ENCODE peak calls at places on chromosome 16, in six cellular contexts. V is astrocyte of the spinal cord, M is cardiac muscle cell, B is thoracic aorta, U is dorsolateral prefrontal cortex, C is tibial artery. H is an unnamed sample.

GRCh38 chr16:23827245-23827543 is 8.6 kb upstream of the PRKCB start:
- DNase-seq in V (no peak), M (no peak), B (no peak), U (no peak), C (no peak), H (no peak)

GRCh38 chr16:85129846-85130706 is 17.8 kb upstream of the CIBAR2 start:
- DNase-seq in V (no peak), M (peak; percentile 87), B (no peak), U (no peak), C (peak; percentile 69), H (no peak)

GRCh38 chr16:17144431-17144830 is 326.3 kb downstream of the XYLT1 start:
- DNase-seq in V (no peak), M (no peak), B (no peak), U (no peak), C (no peak), H (no peak)

GRCh38 chr16:82709987-82710386 is 83.2 kb downstream of the CDH13 start:
- DNase-seq in V (no peak), M (no peak), B (no peak), U (no peak), C (no peak), H (no peak)

GRCh38 chr16:50056226-50056625 is 9.5 kb upstream of the HEATR3 start:
- DNase-seq in V (no peak), M (no peak), B (no peak), U (no peak), C (no peak), H (no peak)

GRCh38 chr16:10256855-10257641 is 74.8 kb upstream of the GRIN2A start:
- DNase-seq in V (peak; percentile 4), M (peak; percentile 54), B (no peak), U (peak; percentile 11), C (no peak), H (no peak)

GRCh38 chr16:25151996-25152395 is 40.5 kb downstream of the LCMT1 start:
- DNase-seq in V (peak; percentile 86), M (peak; percentile 34), B (no peak), U (no peak), C (no peak), H (no peak)

GRCh38 chr16:11229432-11229831 is 26.6 kb downstream of the SOCS1 start:
- DNase-seq in V (no peak), M (no peak), B (no peak), U (no peak), C (no peak), H (no peak)

GRCh38 chr16:69894675-69895074 is 56.5 kb upstream of the CLEC18A start:
- DNase-seq in V (no peak), M (no peak), B (no peak), U (peak; percentile 47), C (no peak), H (no peak)

GRCh38 chr16:3503513-3503912 is 2.7 kb downstream of the CLUAP1 start:
- DNase-seq in V (no peak), M (no peak), B (no peak), U (no peak), C (no peak), H (no peak)

GRCh38 chr16:371729-372521 is 1.6 kb upstream of the MRPL28 start:
- DNase-seq in V (no peak), M (no peak), B (no peak), U (no peak), C (no peak), H (no peak)

GRCh38 chr16:80569440-80570105 is 28.8 kb downstream of the DYNLRB2 start:
- DNase-seq in V (peak; percentile 83), M (peak; percentile 52), B (no peak), U (no peak), C (no peak), H (no peak)

GRCh38 chr16:15055141-15056053 is 477 bp downstream of the NTAN1 start:
- DNase-seq in V (peak; percentile 29), M (no peak), B (no peak), U (peak; percentile 22), C (peak; percentile 46), H (peak; percentile 59)

GRCh38 chr16:80896778-80897177 is 92.4 kb upstream of the CDYL2 start:
- DNase-seq in V (no peak), M (no peak), B (no peak), U (no peak), C (no peak), H (no peak)

GRCh38 chr16:66342294-66342900 is 24.1 kb upstream of the CDH5 start:
- DNase-seq in V (no peak), M (peak; percentile 38), B (no peak), U (no peak), C (no peak), H (no peak)

GRCh38 chr16:16120382-16121184 is 102.7 kb downstream of the ABCC6 start:
- DNase-seq in V (no peak), M (peak; percentile 47), B (no peak), U (peak; percentile 74), C (no peak), H (peak; percentile 67)

GRCh38 chr16:56192971-56193936 is 2.0 kb downstream of the GNAO1 start:
- DNase-seq in V (no peak), M (no peak), B (no peak), U (no peak), C (no peak), H (no peak)

GRCh38 chr16:995087-995486 is 13.5 kb downstream of the SOX8 start:
- DNase-seq in V (peak; percentile 46), M (peak; percentile 50), B (no peak), U (no peak), C (no peak), H (no peak)

GRCh38 chr16:3274490-3274889 is 8.8 kb upstream of the ZNF263 start:
- DNase-seq in V (peak; percentile 20), M (no peak), B (no peak), U (no peak), C (no peak), H (no peak)

GRCh38 chr16:71383054-71383773 is 24.7 kb downstream of the CALB2 start:
- DNase-seq in V (no peak), M (peak; percentile 69), B (no peak), U (no peak), C (no peak), H (no peak)

GRCh38 chr16:62363451-62363850 is 327.2 kb upstream of the CDH8 start:
- DNase-seq in V (no peak), M (no peak), B (no peak), U (no peak), C (no peak), H (no peak)

GRCh38 chr16:86387461-86388440 is 122.6 kb upstream of the FOXF1 start:
- DNase-seq in V (peak; percentile 94), M (peak; percentile 96), B (no peak), U (no peak), C (no peak), H (no peak)

GRCh38 chr16:31354394-31355291 is at the start of gene ITGAX:
- DNase-seq in V (no peak), M (peak; percentile 61), B (no peak), U (no peak), C (peak; percentile 56), H (peak; percentile 69)

GRCh38 chr16:54526916-54527315 is 240.3 kb upstream of the IRX3 start:
- DNase-seq in V (no peak), M (no peak), B (no peak), U (no peak), C (no peak), H (no peak)

GRCh38 chr16:80151706-80152073 is 389.1 kb upstream of the DYNLRB2 start:
- DNase-seq in V (no peak), M (no peak), B (no peak), U (no peak), C (no peak), H (no peak)

GRCh38 chr16:22070361-22071351 is 21.7 kb upstream of the VWA3A start:
- DNase-seq in V (peak; percentile 55), M (peak; percentile 63), B (no peak), U (peak; percentile 24), C (peak; percentile 40), H (no peak)

GRCh38 chr16:22073350-22073749 is 19.0 kb upstream of the VWA3A start:
- DNase-seq in V (no peak), M (peak; percentile 12), B (no peak), U (no peak), C (no peak), H (no peak)

GRCh38 chr16:22075043-22075757 is 17.1 kb upstream of the VWA3A start:
- DNase-seq in V (peak; percentile 48), M (no peak), B (no peak), U (no peak), C (no peak), H (no peak)

GRCh38 chr16:22075776-22076175 is 16.6 kb upstream of the VWA3A start:
- DNase-seq in V (no peak), M (no peak), B (no peak), U (no peak), C (no peak), H (no peak)

DNA sequence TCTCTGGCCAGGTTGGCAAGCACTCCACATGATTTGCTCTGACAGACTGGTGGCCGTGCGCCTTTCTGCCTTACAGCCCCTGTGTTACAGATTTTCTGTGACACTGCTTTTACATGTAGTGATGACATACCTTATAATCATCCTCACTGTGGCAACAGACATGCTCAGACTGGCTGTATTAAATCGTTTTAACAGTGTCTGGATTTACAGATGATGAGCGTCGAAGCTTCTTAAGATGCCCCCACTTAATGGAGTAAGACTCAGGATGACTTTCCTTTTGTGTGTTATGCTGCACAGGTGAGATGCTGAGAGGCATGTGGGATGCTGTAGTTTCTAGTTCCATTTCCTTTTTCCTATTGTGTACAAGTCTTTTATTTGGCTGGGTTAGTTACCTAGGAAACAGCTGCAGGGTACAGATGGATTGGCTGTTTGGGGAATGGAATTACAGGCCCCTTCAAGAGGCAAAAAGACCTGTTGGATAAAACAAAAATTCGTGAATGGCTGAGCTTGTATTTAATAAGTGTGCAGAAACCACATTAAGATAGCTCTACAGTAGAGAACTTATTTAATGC is 20.9 kb upstream of the VWA3A start:
- DNase-seq in V (no peak), M (peak; percentile 6), B (no peak), U (no peak), C (no peak), H (no peak)
- H3K4me3 ChIP-seq in V (no peak overlapping the region), M (no peak overlapping the region), B (peak overlapping the region; percentile 42), U (no peak overlapping the region), C (no peak overlapping the region), H (no peak overlapping the region)

DNA sequence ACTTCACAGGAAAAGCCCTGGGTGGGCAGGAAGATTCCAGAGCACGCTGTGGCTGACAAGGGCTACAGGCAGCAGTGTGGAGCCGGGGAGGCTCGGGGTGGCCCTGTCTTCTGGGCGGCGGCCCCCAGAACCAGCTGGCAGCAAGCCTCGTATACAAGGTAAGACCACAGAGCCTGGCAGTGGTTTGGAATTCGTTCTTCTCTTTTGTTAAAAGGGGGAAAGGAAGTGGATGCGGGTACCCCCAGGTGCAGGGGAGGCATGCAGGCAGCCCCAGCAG is 6.0 kb downstream of the UBALD1 start:
- DNase-seq in V (no peak), M (no peak), B (no peak), U (no peak), C (no peak), H (no peak)
- TF ChIP-seq CTCF in V (no peak), M (no peak), B (no peak), U (no peak), C (no peak), H (no peak)

DNA sequence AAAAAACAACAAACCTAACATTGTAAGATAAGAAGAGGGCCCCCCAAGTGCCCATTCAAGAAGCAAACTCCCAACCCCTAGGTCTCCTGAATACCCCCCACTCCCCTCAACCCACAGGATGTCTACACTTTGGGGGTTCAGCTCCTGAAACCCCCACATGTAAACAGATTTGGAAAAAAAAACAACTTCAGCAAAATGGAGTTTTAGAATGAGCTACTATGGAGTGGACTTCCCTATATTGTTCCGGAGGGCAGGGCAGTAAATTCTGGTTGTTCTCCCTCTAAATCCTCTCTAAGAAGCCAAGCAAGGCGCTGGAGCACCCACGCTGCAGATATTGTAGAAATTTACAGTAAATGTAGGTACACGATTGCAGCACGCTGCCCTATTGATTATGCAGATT is 8.5 kb upstream of the ZFHX3 start:
- DNase-seq in V (no peak), M (peak; percentile 32), B (no peak), U (no peak), C (no peak), H (no peak)
- H3K4me3 ChIP-seq in V (peak overlapping the region; percentile 77), M (peak overlapping the region; percentile 99), B (peak overlapping the region; percentile 86), U (peak overlapping the region; percentile 59), C (peak overlapping the region; percentile 88), H (peak overlapping the region; percentile 81)

GRCh38 chr16:29819506-29819905 is 756 bp upstream of the MVP start:
- DNase-seq in V (no peak), M (no peak), B (no peak), U (no peak), C (no peak), H (no peak)
- TF ChIP-seq CTCF in V (peak; percentile 35), M (no peak), B (no peak), U (no peak), C (no peak), H (no peak)